ENCODE peak calls at places on chromosome 22, in five cellular contexts. E is GM23338, Z is astrocyte of the spinal cord, X is H9, D is heart right ventricle. Y is an unnamed sample.

GRCh38 chr22:23574877-23575276 is 5.2 kb downstream of the IGLL1 start:
- DNase-seq in D (no peak), E (no peak), Z (no peak), X (no peak), Y (no peak)

GRCh38 chr22:22558972-22559603 is at the start of gene PRAME:
- DNase-seq in X (peak; percentile 86), D (no peak), Z (no peak), E (peak; percentile 95), Y (peak; percentile 80)

GRCh38 chr22:45891996-45892621 is 84.9 kb downstream of the WNT7B start:
- DNase-seq in Z (no peak), E (no peak), X (no peak), D (no peak), Y (no peak)

GRCh38 chr22:35921777-35922176 is 106.8 kb downstream of the RBFOX2 start:
- DNase-seq in D (peak; percentile 82), Z (peak; percentile 89), X (peak; percentile 69), E (peak; percentile 77), Y (peak; percentile 28)

GRCh38 chr22:35589071-35589735 is 27.9 kb downstream of the MB start:
- DNase-seq in X (no peak), D (no peak), E (no peak), Z (peak; percentile 44), Y (no peak)

GRCh38 chr22:23137468-23137867 is 4.3 kb downstream of the RSPH14 start:
- DNase-seq in X (no peak), D (no peak), E (no peak), Z (no peak), Y (no peak)

GRCh38 chr22:20725987-20726558 is 47.8 kb upstream of the SERPIND1 start:
- DNase-seq in Z (no peak), D (no peak), X (no peak), E (no peak), Y (no peak)

GRCh38 chr22:29138556-29138955 is 65.7 kb downstream of the KREMEN1 start:
- DNase-seq in D (no peak), Z (no peak), X (no peak), E (no peak), Y (no peak)

GRCh38 chr22:40347300-40347699 is 1.0 kb downstream of the ADSL start:
- DNase-seq in E (no peak), X (no peak), Z (no peak), D (no peak), Y (no peak)

GRCh38 chr22:36425977-36426523 is 38.3 kb upstream of the MYH9 start:
- DNase-seq in D (peak; percentile 83), Z (no peak), X (no peak), E (peak; percentile 47), Y (peak; percentile 54)

GRCh38 chr22:29353860-29354259 is 34.5 kb downstream of the AP1B1 start:
- DNase-seq in D (no peak), E (no peak), Z (no peak), X (no peak), Y (no peak)

GRCh38 chr22:23133922-23134321 is 7.9 kb downstream of the RSPH14 start:
- DNase-seq in E (no peak), D (no peak), X (no peak), Z (no peak), Y (no peak)

GRCh38 chr22:25449781-25450317 is 114.6 kb upstream of the GRK3 start:
- DNase-seq in Z (no peak), D (no peak), X (no peak), E (no peak), Y (no peak)

GRCh38 chr22:30873086-30873650 is 95.4 kb downstream of the MORC2 start:
- DNase-seq in X (peak; percentile 15), Z (no peak), D (no peak), E (no peak), Y (no peak)

GRCh38 chr22:32661296-32661695 is 140.2 kb upstream of the TIMP3 start:
- DNase-seq in X (no peak), D (peak; percentile 35), E (no peak), Z (peak; percentile 92), Y (peak; percentile 14)

GRCh38 chr22:27799334-27800249 is 2.0 kb downstream of the MN1 start:
- DNase-seq in E (no peak), Z (no peak), X (peak; percentile 47), D (no peak), Y (peak; percentile 38)

GRCh38 chr22:42328130-42328821 is 57.8 kb upstream of the TCF20 start:
- DNase-seq in X (no peak), D (no peak), Z (no peak), E (no peak), Y (no peak)

GRCh38 chr22:37330200-37331033 is 48.1 kb downstream of the CYTH4 start:
- DNase-seq in Z (peak; percentile 75), X (peak; percentile 95), E (peak; percentile 97), D (no peak), Y (peak; percentile 81)

GRCh38 chr22:30927806-30928205 is 40.8 kb downstream of the MORC2 start:
- DNase-seq in D (no peak), X (peak; percentile 15), Z (no peak), E (no peak), Y (no peak)

GRCh38 chr22:23256986-23257888 is 76.9 kb downstream of the BCR start:
- DNase-seq in E (no peak), X (no peak), Z (no peak), D (peak; percentile 74), Y (no peak)

GRCh38 chr22:35172452-35172851 is 84.8 kb upstream of the HMGXB4 start:
- DNase-seq in D (no peak), Z (no peak), X (no peak), E (no peak), Y (no peak)

GRCh38 chr22:31861226-31861840 is 83.0 kb upstream of the YWHAH start:
- DNase-seq in E (no peak), D (no peak), Z (no peak), X (no peak), Y (no peak)

GRCh38 chr22:40557972-40558371 is 78.5 kb downstream of the MRTFA start:
- DNase-seq in D (no peak), X (no peak), Z (no peak), E (no peak), Y (no peak)

GRCh38 chr22:23282516-23282915 is 102.2 kb downstream of the BCR start:
- DNase-seq in E (no peak), Z (no peak), D (no peak), X (no peak), Y (no peak)

GRCh38 chr22:24107668-24108067 is 73.6 kb upstream of the SUSD2 start:
- DNase-seq in X (no peak), Z (peak; percentile 87), D (peak; percentile 87), E (no peak), Y (no peak)

GRCh38 chr22:32482708-32483107 is 8.1 kb downstream of the FBXO7 start:
- DNase-seq in Z (peak; percentile 5), E (no peak), D (no peak), X (no peak), Y (no peak)

GRCh38 chr22:12697441-12697840 is 2830.6 kb upstream of the OR11H1 start:
- DNase-seq in Z (no peak), E (no peak), X (no peak), D (no peak), Y (no peak)

GRCh38 chr22:23137905-23138520 is 3.8 kb downstream of the RSPH14 start:
- DNase-seq in X (no peak), D (peak; percentile 23), Z (peak; percentile 13), E (no peak), Y (no peak)

GRCh38 chr22:43931771-43932170 is 8.2 kb downstream of the PNPLA3 start:
- DNase-seq in X (no peak), Z (no peak), D (no peak), E (no peak), Y (no peak)
- TF ChIP-seq CTCF in X (no peak), Z (no peak), D (no peak), E (no peak), Y (no peak)

GRCh38 chr22:50010676-50011446 is 1.7 kb downstream of the IL17REL start:
- DNase-seq in Z (no peak), D (no peak), X (peak; percentile 32), E (no peak), Y (no peak)

GRCh38 chr22:50014655-50015401 is 2.3 kb upstream of the IL17REL start:
- DNase-seq in E (peak; percentile 40), D (no peak), Z (no peak), X (peak; percentile 28), Y (no peak)

GRCh38 chr22:50011447-50012200 is 941 bp downstream of the IL17REL start:
- DNase-seq in Z (no peak), D (no peak), E (peak; percentile 64), X (peak; percentile 32), Y (no peak)

GRCh38 chr22:50014053-50014501 is 1.5 kb upstream of the IL17REL start:
- DNase-seq in E (no peak), Z (no peak), X (peak; percentile 33), D (no peak), Y (no peak)

GRCh38 chr22:50012201-50013181 is at the start of gene IL17REL:
- DNase-seq in Z (no peak), D (no peak), E (no peak), X (peak; percentile 34), Y (no peak)
- TF ChIP-seq CTCF in Z (peak; percentile 27), D (no peak), E (no peak), X (no peak), Y (no peak)

GRCh38 chr22:38429460-38430128 is 25.4 kb downstream of the KCNJ4 start:
- DNase-seq in Z (peak; percentile 10), X (peak; percentile 20), E (no peak), D (no peak), Y (no peak)

GRCh38 chr22:38428714-38429113 is 26.3 kb downstream of the KCNJ4 start:
- DNase-seq in X (no peak), E (no peak), Z (no peak), D (no peak), Y (no peak)

GRCh38 chr22:38432264-38432663 is 22.7 kb downstream of the KCNJ4 start:
- DNase-seq in E (no peak), Z (no peak), X (no peak), D (no peak), Y (no peak)

GRCh38 chr22:38433871-38434270 is 21.1 kb downstream of the KCNJ4 start:
- DNase-seq in X (no peak), Z (no peak), E (no peak), D (no peak), Y (no peak)

GRCh38 chr22:38431266-38432010 is 23.6 kb downstream of the KCNJ4 start:
- DNase-seq in X (peak; percentile 34), D (peak; percentile 65), Z (no peak), E (no peak), Y (no peak)
- TF ChIP-seq CTCF in X (no peak), D (no peak), Z (no peak), E (no peak), Y (no peak)

DNA sequence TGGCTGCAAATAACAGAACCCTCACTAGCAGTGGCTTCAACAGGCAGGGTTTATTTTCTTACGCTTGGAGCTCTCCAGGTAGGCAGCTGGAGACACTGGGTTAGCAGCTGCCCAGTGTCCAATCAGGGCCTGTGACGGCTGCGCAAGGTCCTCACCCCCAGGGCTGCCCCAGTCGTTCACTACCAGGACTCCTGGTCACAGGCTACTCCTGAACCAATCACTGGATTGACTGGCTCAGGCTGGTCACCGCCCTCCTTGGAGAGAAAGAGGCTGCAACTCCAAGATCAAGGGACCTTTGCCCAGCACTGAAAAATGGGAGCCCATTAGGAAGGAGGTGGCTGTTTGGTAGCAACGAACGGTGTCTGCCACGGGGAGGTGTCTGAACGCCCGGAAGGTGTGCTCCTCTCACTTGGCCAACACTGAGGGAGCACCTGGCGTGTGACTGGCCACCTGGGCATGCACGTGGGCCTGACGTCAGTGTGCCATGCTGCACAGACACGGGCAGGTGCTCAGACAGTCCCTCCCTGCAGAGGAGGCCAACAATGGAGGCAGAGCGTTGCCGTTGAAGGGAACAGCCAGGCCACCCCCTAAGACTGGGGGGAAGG is 5.1 kb downstream of the ARSA start:
- DNase-seq in D (no peak), X (peak; percentile 41), E (no peak), Z (no peak), Y (no peak)
- TF ChIP-seq CTCF in D (no peak), X (no peak), E (no peak), Z (no peak), Y (no peak)

Y was measured in neural crest cell.